ENCODE peak calls at places on chromosomes 16 and 17, in eight cellular contexts. O is SHP77; I is Right ventricle myocardium superior; S is NCI-H1105 treated with DMSO at 0.1 percent for 48 hours; V is hippocampal formation; C is neural progenitor cell; A is progenitor cell of endocrine pancreas; D is CD4-positive, alpha-beta T cell. Y is an unnamed sample.
A peak's percentile ranks its signal among the peaks of the same experiment; 100 is the strongest.

GRCh38 chr17:29066053-29066452 is 23.1 kb downstream of the PIPOX start:
- DNase-seq in O (no peak), I (no peak), S (no peak), V (no peak), C (no peak), A (no peak), D (no peak), Y (no peak)

GRCh38 chr17:35372846-35373531 is 432 bp downstream of the SLFN11 start:
- DNase-seq in O (no peak), I (peak; percentile 51), S (peak; percentile 74), V (no peak), C (peak; percentile 38), A (no peak), D (peak; percentile 6), Y (no peak)

GRCh38 chr17:4444782-4445473 is 11.2 kb downstream of the SPNS3 start:
- DNase-seq in O (no peak), I (peak; percentile 84), S (no peak), V (no peak), C (no peak), A (no peak), D (no peak), Y (peak; percentile 59)

GRCh38 chr17:63445065-63445464 is 1.0 kb downstream of the CYB561 start:
- DNase-seq in O (no peak), I (no peak), S (peak; percentile 13), V (no peak), C (no peak), A (no peak), D (no peak), Y (no peak)

GRCh38 chr16:1466054-1466453 is 8.8 kb downstream of the CLCN7 start:
- DNase-seq in O (no peak), I (no peak), S (no peak), V (no peak), C (no peak), A (no peak), D (no peak), Y (no peak)

GRCh38 chr16:81650982-81651562 is 128.0 kb upstream of the PLCG2 start:
- DNase-seq in O (peak; percentile 93), I (peak; percentile 83), S (peak; percentile 23), V (no peak), C (peak; percentile 81), A (no peak), D (no peak), Y (peak; percentile 83)

GRCh38 chr17:2120550-2121335 is 65.8 kb downstream of the HIC1 start:
- DNase-seq in O (no peak), I (no peak), S (no peak), V (no peak), C (no peak), A (no peak), D (no peak), Y (no peak)

GRCh38 chr16:47578573-47578972 is 117.4 kb downstream of the PHKB start:
- DNase-seq in O (no peak), I (no peak), S (no peak), V (no peak), C (no peak), A (no peak), D (no peak), Y (no peak)

GRCh38 chr16:1287982-1288670 is 21.3 kb upstream of the UBE2I start:
- DNase-seq in O (no peak), I (no peak), S (no peak), V (no peak), C (no peak), A (no peak), D (no peak), Y (no peak)

GRCh38 chr16:66332599-66332998 is 33.9 kb upstream of the CDH5 start:
- DNase-seq in O (no peak), I (no peak), S (no peak), V (no peak), C (no peak), A (no peak), D (no peak), Y (no peak)

GRCh38 chr17:28953444-28954118 is 2.3 kb upstream of the PHF12 start:
- DNase-seq in O (no peak), I (no peak), S (peak; percentile 40), V (no peak), C (peak; percentile 88), A (peak; percentile 64), D (peak; percentile 41), Y (no peak)

GRCh38 chr16:2751577-2752034 is 832 bp upstream of the SRRM2 start:
- DNase-seq in O (peak; percentile 76), I (peak; percentile 54), S (peak; percentile 47), V (no peak), C (no peak), A (no peak), D (no peak), Y (no peak)

GRCh38 chr16:23145608-23146007 is 3.6 kb downstream of the USP31 start:
- DNase-seq in O (no peak), I (no peak), S (no peak), V (no peak), C (no peak), A (no peak), D (no peak), Y (no peak)

GRCh38 chr17:47611372-47612350 is 38.1 kb upstream of the KPNB1 start:
- DNase-seq in O (no peak), I (no peak), S (no peak), V (no peak), C (no peak), A (no peak), D (no peak), Y (no peak)

GRCh38 chr16:11295672-11296071 is 14.5 kb upstream of the PRM1 start:
- DNase-seq in O (no peak), I (no peak), S (no peak), V (no peak), C (no peak), A (no peak), D (no peak), Y (no peak)

GRCh38 chr17:50396261-50397110 is 837 bp downstream of the LRRC59 start:
- DNase-seq in O (no peak), I (peak; percentile 59), S (peak; percentile 32), V (no peak), C (no peak), A (no peak), D (no peak), Y (no peak)

GRCh38 chr16:8403978-8404738 is 186.2 kb downstream of the TMEM114 start:
- DNase-seq in O (no peak), I (no peak), S (no peak), V (no peak), C (no peak), A (no peak), D (no peak), Y (no peak)

GRCh38 chr17:27384261-27384701 is 72.0 kb upstream of the KSR1 start:
- DNase-seq in O (no peak), I (peak; percentile 85), S (no peak), V (peak; percentile 55), C (no peak), A (no peak), D (no peak), Y (no peak)

GRCh38 chr17:78973196-78973595 is 6.5 kb downstream of the LGALS3BP start:
- DNase-seq in O (no peak), I (no peak), S (no peak), V (no peak), C (peak; percentile 67), A (no peak), D (no peak), Y (no peak)

GRCh38 chr17:7704601-7705268 is at the start of gene EFNB3:
- DNase-seq in O (peak; percentile 65), I (no peak), S (peak; percentile 83), V (no peak), C (peak; percentile 92), A (peak; percentile 65), D (no peak), Y (no peak)

GRCh38 chr17:2695243-2695960 is 16.2 kb downstream of the CLUH start:
- DNase-seq in O (no peak), I (peak; percentile 29), S (no peak), V (no peak), C (no peak), A (no peak), D (no peak), Y (no peak)

GRCh38 chr16:4920826-4921225 is 16.1 kb downstream of the PPL start:
- DNase-seq in O (no peak), I (no peak), S (no peak), V (no peak), C (no peak), A (no peak), D (no peak), Y (no peak)

GRCh38 chr17:29131814-29132682 is 48.1 kb downstream of the MYO18A start:
- DNase-seq in O (no peak), I (no peak), S (no peak), V (no peak), C (no peak), A (no peak), D (no peak), Y (peak; percentile 79)

GRCh38 chr17:2214887-2215615 is 88.5 kb downstream of the SMG6 start:
- DNase-seq in O (peak; percentile 20), I (peak; percentile 83), S (no peak), V (no peak), C (peak; percentile 15), A (no peak), D (no peak), Y (peak; percentile 61)

GRCh38 chr17:15185625-15185991 is 79.5 kb downstream of the PMP22 start:
- DNase-seq in O (no peak), I (peak; percentile 42), S (no peak), V (no peak), C (no peak), A (no peak), D (no peak), Y (peak; percentile 65)

GRCh38 chr17:49575524-49576120 is at the start of gene NXPH3:
- DNase-seq in O (no peak), I (peak; percentile 83), S (peak; percentile 46), V (no peak), C (peak; percentile 91), A (peak; percentile 68), D (peak; percentile 46), Y (peak; percentile 67)

GRCh38 chr17:68106085-68106484 is 70.5 kb downstream of the KPNA2 start:
- DNase-seq in O (no peak), I (no peak), S (no peak), V (no peak), C (no peak), A (no peak), D (no peak), Y (no peak)

GRCh38 chr17:66964930-66965800 is 658 bp downstream of the CACNG4 start:
- DNase-seq in O (no peak), I (no peak), S (peak; percentile 68), V (no peak), C (peak; percentile 74), A (peak; percentile 23), D (no peak), Y (no peak)

GRCh38 chr17:55710410-55710809 is 12.3 kb downstream of the TMEM100 start:
- DNase-seq in O (no peak), I (no peak), S (no peak), V (no peak), C (no peak), A (no peak), D (no peak), Y (no peak)

GRCh38 chr17:78597923-78598545 is 20.8 kb upstream of the DNAH17 start:
- DNase-seq in O (no peak), I (no peak), S (no peak), V (no peak), C (no peak), A (no peak), D (no peak), Y (no peak)

GRCh38 chr17:15363702-15364101 is 22.3 kb upstream of the TEKT3 start:
- DNase-seq in O (no peak), I (no peak), S (no peak), V (no peak), C (no peak), A (no peak), D (no peak), Y (no peak)

GRCh38 chr16:53433930-53434435 is 288 bp upstream of the RBL2 start:
- DNase-seq in O (no peak), I (no peak), S (no peak), V (peak; percentile 65), C (no peak), A (no peak), D (no peak), Y (peak; percentile 87)

GRCh38 chr17:79457889-79458288 is 153.0 kb downstream of the RBFOX3 start:
- DNase-seq in O (no peak), I (no peak), S (no peak), V (no peak), C (no peak), A (no peak), D (no peak), Y (no peak)

GRCh38 chr16:65120811-65121721 is 797 bp downstream of the CDH11 start:
- DNase-seq in O (no peak), I (peak; percentile 46), S (no peak), V (no peak), C (peak; percentile 59), A (peak; percentile 27), D (no peak), Y (no peak)

Y was measured in right atrium auricular region.